ENCODE peak calls at places on chromosomes 11 and 22, in five cellular contexts. P is H9, Q is activated B cell treated with CpG ODN at 0.5 μM for 24 hours, S is fibroblast of pulmonary artery, N is sigmoid colon. I is an unnamed sample.

GRCh38 chr11:267491-267994 is 10.7 kb upstream of the NLRP6 start:
- DNase-seq in P (no peak), Q (peak), S (no peak), N (peak), I (no peak)

GRCh38 chr11:36160115-36160514 is 129.1 kb downstream of the COMMD9 start:
- DNase-seq in Q (no peak), P (no peak), S (peak), N (no peak), I (no peak)

GRCh38 chr11:100870138-100870537 is 183.1 kb downstream of the ARHGAP42 start:
- DNase-seq in P (no peak), N (no peak), Q (no peak), S (no peak), I (no peak)

GRCh38 chr11:67032830-67033555 is 10.1 kb downstream of the SYT12 start:
- DNase-seq in N (no peak), P (no peak), Q (no peak), S (peak), I (no peak)

GRCh38 chr11:18235394-18235926 is 1.1 kb downstream of the SAA4 start:
- DNase-seq in S (no peak), N (no peak), P (no peak), Q (no peak), I (peak)

GRCh38 chr22:50697667-50698506 is 25.3 kb downstream of the SHANK3 start:
- DNase-seq in N (peak), S (no peak), P (no peak), Q (no peak), I (no peak)

GRCh38 chr11:8269636-8270035 is 6.0 kb upstream of the LMO1 start:
- DNase-seq in Q (no peak), P (no peak), N (no peak), S (no peak), I (no peak)

GRCh38 chr11:11505190-11505589 is 116.6 kb downstream of the GALNT18 start:
- DNase-seq in Q (no peak), S (no peak), P (no peak), N (no peak), I (no peak)

GRCh38 chr11:94295534-94295933 is 8.8 kb upstream of the IZUMO1R start:
- DNase-seq in S (no peak), Q (no peak), P (no peak), N (no peak), I (no peak)

GRCh38 chr22:22745225-22746060 is 101.0 kb downstream of the GGTLC2 start:
- DNase-seq in N (no peak), P (peak), Q (peak), S (peak), I (peak)

GRCh38 chr11:8283510-8284272 is 20.0 kb upstream of the LMO1 start:
- DNase-seq in P (peak), S (no peak), N (peak), Q (no peak), I (peak)

GRCh38 chr22:33325232-33326004 is 267.2 kb upstream of the SYN3 start:
- DNase-seq in N (no peak), Q (no peak), P (no peak), S (no peak), I (no peak)

GRCh38 chr11:57160665-57161064 is 21.1 kb upstream of the LRRC55 start:
- DNase-seq in Q (no peak), P (no peak), S (no peak), N (no peak), I (no peak)

GRCh38 chr22:25380141-25380747 is 160.8 kb downstream of the CRYBB2 start:
- DNase-seq in P (no peak), S (no peak), N (no peak), Q (no peak), I (no peak)

GRCh38 chr11:67278135-67278938 is 10.8 kb upstream of the ANKRD13D start:
- DNase-seq in N (peak), Q (no peak), P (no peak), S (no peak), I (no peak)

GRCh38 chr11:34650528-34650927 is 29.6 kb downstream of the EHF start:
- DNase-seq in Q (no peak), S (peak), N (no peak), P (no peak), I (no peak)

GRCh38 chr22:37485006-37485713 is 1.0 kb downstream of the MFNG start:
- DNase-seq in P (no peak), N (no peak), Q (peak), S (no peak), I (no peak)

GRCh38 chr22:37487129-37487528 is 945 bp upstream of the MFNG start:
- DNase-seq in S (no peak), P (no peak), N (no peak), Q (no peak), I (no peak)

GRCh38 chr22:37485714-37486223 is 415 bp downstream of the MFNG start:
- DNase-seq in P (no peak), N (no peak), S (no peak), Q (no peak), I (no peak)

GRCh38 chr22:37487559-37487958 is 1.4 kb upstream of the MFNG start:
- DNase-seq in Q (no peak), P (no peak), S (no peak), N (no peak), I (no peak)

GRCh38 chr22:37486224-37486845 is at the start of gene MFNG:
- DNase-seq in N (peak), S (peak), Q (peak), P (peak), I (peak)
- TF ChIP-seq CTCF in N (no peak), S (no peak), Q (no peak), P (peak), I (no peak)

GRCh38 chr22:40107244-40107643 is 70.5 kb upstream of the TNRC6B start:
- DNase-seq in S (no peak), P (no peak), N (no peak), Q (no peak), I (no peak)

GRCh38 chr22:40112595-40112994 is 65.1 kb upstream of the TNRC6B start:
- DNase-seq in N (no peak), S (no peak), Q (no peak), P (no peak), I (no peak)

GRCh38 chr22:40105755-40106154 is 72.0 kb upstream of the TNRC6B start:
- DNase-seq in P (no peak), S (no peak), Q (no peak), N (no peak), I (no peak)

GRCh38 chr22:40111451-40111850 is 66.3 kb upstream of the TNRC6B start:
- DNase-seq in P (no peak), Q (no peak), S (no peak), N (no peak), I (no peak)

DNA sequence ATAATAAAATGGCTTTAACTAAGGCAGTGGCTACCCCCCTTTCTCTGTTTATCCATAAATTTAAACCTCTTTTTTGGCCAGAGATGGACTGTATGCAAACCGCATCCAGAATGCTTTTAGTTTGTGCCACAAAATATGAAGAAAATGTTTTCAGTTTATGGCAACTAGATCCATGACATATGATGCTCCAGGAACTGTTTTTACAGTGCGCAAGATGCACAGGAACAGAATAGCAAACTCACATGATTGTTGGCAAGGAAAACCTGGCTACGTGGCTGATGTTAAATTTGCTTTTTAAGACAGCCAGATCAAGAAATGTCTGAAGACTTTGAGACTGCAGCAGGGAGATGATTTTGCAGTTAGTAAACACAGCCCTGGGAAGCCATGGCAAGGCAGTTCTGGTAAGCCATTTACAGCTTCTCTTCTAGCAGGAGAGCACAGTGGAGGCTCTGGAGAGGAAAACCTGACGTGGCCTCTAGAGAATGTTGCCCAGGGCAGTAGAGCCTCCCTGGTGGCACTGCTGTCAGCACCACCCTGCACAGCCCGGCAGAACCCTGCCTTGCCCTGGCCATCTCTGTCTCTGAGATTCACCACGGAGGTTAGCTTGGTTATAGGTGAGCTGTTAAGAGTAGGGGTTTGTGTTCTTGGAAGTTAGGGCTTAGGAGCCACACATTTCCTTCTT is 69.8 kb upstream of the TNRC6B start:
- DNase-seq in S (peak), N (no peak), P (no peak), Q (no peak), I (no peak)
- TF ChIP-seq CTCF in S (no peak), N (no peak), P (no peak), Q (no peak), I (no peak)

GRCh38 chr11:83827940-83828554 is 541.9 kb upstream of the CCDC90B start:
- DNase-seq in P (no peak), N (no peak), Q (no peak), S (peak), I (no peak)
- TF ChIP-seq CTCF in P (peak), N (peak), Q (no peak), S (peak), I (peak)

DNA sequence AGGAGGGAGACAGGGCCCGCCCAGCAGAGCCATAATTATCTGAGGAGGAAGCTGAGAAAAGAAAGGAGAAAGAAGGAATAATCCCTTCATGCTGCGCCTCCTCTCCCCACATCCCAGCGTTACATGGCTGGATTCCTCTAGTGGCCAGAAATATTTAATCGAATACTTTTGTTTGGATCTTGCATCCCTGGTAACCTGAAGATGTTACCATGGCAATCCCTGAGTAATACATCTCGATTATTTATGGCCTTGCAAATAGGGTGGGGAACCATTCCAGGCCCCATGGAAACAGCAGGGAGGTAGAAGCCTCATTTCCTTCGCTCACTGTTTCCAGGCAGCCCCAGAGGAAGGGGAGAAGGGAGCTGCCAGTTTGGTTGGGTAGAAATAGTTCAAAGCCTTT is 357.7 kb downstream of the BUD13 start:
- DNase-seq in P (no peak), S (no peak), N (no peak), Q (no peak), I (no peak)
- TF ChIP-seq CTCF in P (no peak), S (no peak), N (no peak), Q (no peak), I (no peak)

GRCh38 chr11:47044112-47044511 is 107.6 kb downstream of the CSTPP1 start:
- DNase-seq in P (no peak), S (no peak), Q (no peak), N (no peak), I (no peak)
- TF ChIP-seq CTCF in P (no peak), S (no peak), Q (no peak), N (no peak), I (no peak)

GRCh38 chr11:128759168-128759567 is 65.3 kb downstream of the FLI1 start:
- DNase-seq in S (no peak), Q (no peak), P (no peak), N (no peak), I (no peak)

GRCh38 chr11:128759597-128759996 is 65.7 kb downstream of the FLI1 start:
- DNase-seq in N (no peak), S (peak), P (no peak), Q (no peak), I (no peak)

GRCh38 chr11:128757886-128758612 is 64.2 kb downstream of the FLI1 start:
- DNase-seq in S (no peak), N (no peak), P (no peak), Q (peak), I (no peak)

GRCh38 chr11:128756469-128756868 is 62.6 kb downstream of the FLI1 start:
- DNase-seq in P (no peak), Q (no peak), N (no peak), S (no peak), I (no peak)

DNA sequence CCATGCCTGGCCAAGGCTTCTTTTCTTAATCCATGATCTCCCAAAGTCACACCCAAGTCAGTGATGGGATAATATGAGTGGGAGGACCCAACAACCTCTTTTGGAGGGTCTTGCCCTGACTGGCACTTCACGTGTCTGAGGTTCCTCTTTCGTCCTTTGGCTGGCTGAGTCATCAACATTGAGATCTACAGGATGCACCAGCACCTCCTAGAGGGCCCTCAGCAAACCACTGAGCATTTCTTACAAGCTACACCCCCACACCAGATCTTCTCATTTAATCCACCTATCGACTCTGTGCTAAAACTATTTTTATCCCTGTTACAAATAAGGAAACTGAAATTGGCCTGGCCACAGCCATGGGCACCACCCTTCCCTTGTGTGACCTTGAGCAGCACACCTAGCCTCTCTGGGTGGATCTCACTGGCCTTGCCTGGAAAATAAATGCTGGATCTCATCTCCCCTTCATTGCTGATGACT is 63.4 kb downstream of the FLI1 start:
- DNase-seq in Q (peak), P (peak), N (no peak), S (peak), I (no peak)
- TF ChIP-seq CTCF in Q (peak), P (peak), N (no peak), S (peak), I (no peak)

GRCh38 chr11:2837096-2837601 is 48.4 kb downstream of the CDKN1C start:
- DNase-seq in Q (no peak), N (peak), P (peak), S (peak), I (peak)
- TF ChIP-seq CTCF in Q (no peak), N (peak), P (peak), S (peak), I (peak)

GRCh38 chr11:1708716-1709115 is 11.7 kb downstream of the KRTAP5-6 start:
- DNase-seq in P (no peak), S (no peak), Q (no peak), N (peak), I (no peak)
- TF ChIP-seq CTCF in P (no peak), S (no peak), Q (no peak), N (no peak), I (no peak)

GRCh38 chr22:29700949-29701927 is 18.6 kb upstream of the CABP7 start:
- DNase-seq in Q (no peak), P (peak), S (peak), N (no peak), I (no peak)
- TF ChIP-seq CTCF in Q (no peak), P (peak), S (peak), N (no peak), I (no peak)

I was measured in nephron progenitor cell.